ENCODE peak calls at places on chromosomes 5 and 9, in five cellular contexts. Z is MCF 10A, H is HCT116, X is GM12865, G is prostate gland. I is an unnamed sample.
A peak's percentile ranks its signal among the peaks of the same experiment; 100 is the strongest.

GRCh38 chr5:124279146-124279545 is 467.3 kb downstream of the ZNF608 start:
- DNase-seq in Z (no peak), H (no peak), X (no peak), G (no peak), I (no peak)

GRCh38 chr5:130529716-130530485 is 625.6 kb downstream of the CHSY3 start:
- DNase-seq in Z (peak; percentile 99), H (no peak), X (peak; percentile 1), G (no peak), I (no peak)

GRCh38 chr9:134211811-134212460 is 47.6 kb upstream of the RNU6ATAC start:
- DNase-seq in Z (no peak), H (no peak), X (no peak), G (no peak), I (peak; percentile 15)

GRCh38 chr9:117224676-117225075 is 190.2 kb downstream of the ASTN2 start:
- DNase-seq in Z (peak; percentile 37), H (no peak), X (no peak), G (no peak), I (no peak)

GRCh38 chr9:121989010-121989409 is 104.1 kb downstream of the TTLL11 start:
- DNase-seq in Z (no peak), H (no peak), X (no peak), G (no peak), I (no peak)

GRCh38 chr9:136561779-136562178 is 15.9 kb upstream of the NOTCH1 start:
- DNase-seq in Z (no peak), H (no peak), X (no peak), G (no peak), I (no peak)

GRCh38 chr9:14361074-14361473 is 47.1 kb upstream of the NFIB start:
- DNase-seq in Z (no peak), H (no peak), X (no peak), G (no peak), I (no peak)

GRCh38 chr5:139046551-139046950 is 151.6 kb downstream of the SIL1 start:
- DNase-seq in Z (peak; percentile 28), H (no peak), X (no peak), G (no peak), I (no peak)

GRCh38 chr5:10201223-10201868 is 48.3 kb downstream of the ATPSCKMT start:
- DNase-seq in Z (no peak), H (no peak), X (no peak), G (no peak), I (no peak)

GRCh38 chr9:93068956-93069355 is 10.5 kb downstream of the SUSD3 start:
- DNase-seq in Z (no peak), H (no peak), X (no peak), G (no peak), I (no peak)

GRCh38 chr9:71490810-71491209 is 277.5 kb downstream of the CEMIP2 start:
- DNase-seq in Z (peak; percentile 33), H (no peak), X (peak; percentile 8), G (no peak), I (no peak)

GRCh38 chr5:178365501-178366440 is 133.2 kb upstream of the PHYKPL start:
- DNase-seq in Z (no peak), H (no peak), X (no peak), G (no peak), I (no peak)

GRCh38 chr9:16337322-16338029 is 533.0 kb downstream of the BNC2 start:
- DNase-seq in Z (peak; percentile 99), H (peak; percentile 66), X (no peak), G (no peak), I (no peak)

GRCh38 chr5:81420039-81420667 is 26.2 kb upstream of the ACOT12 start:
- DNase-seq in Z (peak; percentile 84), H (peak; percentile 74), X (no peak), G (no peak), I (no peak)

GRCh38 chr9:35598863-35599590 is 6.0 kb upstream of the TESK1 start:
- DNase-seq in Z (no peak), H (no peak), X (no peak), G (no peak), I (no peak)

GRCh38 chr5:148909766-148910165 is 83.4 kb downstream of the ADRB2 start:
- DNase-seq in Z (peak; percentile 43), H (no peak), X (no peak), G (no peak), I (no peak)

GRCh38 chr9:93155716-93156474 is 21.8 kb upstream of the NINJ1 start:
- DNase-seq in Z (no peak), H (no peak), X (no peak), G (no peak), I (no peak)

GRCh38 chr5:139961435-139962157 is 81.5 kb downstream of the NRG2 start:
- DNase-seq in Z (no peak), H (no peak), X (peak; percentile 72), G (no peak), I (no peak)

GRCh38 chr5:127967323-127967982 is 116.1 kb upstream of the SLC12A2 start:
- DNase-seq in Z (no peak), H (no peak), X (no peak), G (no peak), I (no peak)

GRCh38 chr5:65828022-65828421 is 98.4 kb upstream of the ERBIN start:
- DNase-seq in Z (no peak), H (no peak), X (no peak), G (no peak), I (no peak)

GRCh38 chr5:177432143-177432904 is 5.8 kb downstream of the GRK6 start:
- DNase-seq in Z (no peak), H (no peak), X (no peak), G (no peak), I (no peak)

GRCh38 chr9:116189683-116190082 is 36.1 kb downstream of the PAPPA start:
- DNase-seq in Z (peak; percentile 33), H (no peak), X (no peak), G (peak; percentile 38), I (no peak)

GRCh38 chr5:167982-168660 is 23.2 kb upstream of the LRRC14B start:
- DNase-seq in Z (peak; percentile 90), H (no peak), X (no peak), G (no peak), I (no peak)

GRCh38 chr9:95005276-95006141 is 279.0 kb downstream of the AOPEP start:
- DNase-seq in Z (peak; percentile 44), H (no peak), X (no peak), G (no peak), I (no peak)

GRCh38 chr5:53170748-53171349 is 61.3 kb upstream of the MOCS2 start:
- DNase-seq in Z (peak; percentile 63), H (peak; percentile 32), X (peak; percentile 24), G (no peak), I (no peak)

GRCh38 chr5:180168758-180169157 is 40.3 kb downstream of the RASGEF1C start:
- DNase-seq in Z (no peak), H (no peak), X (no peak), G (no peak), I (no peak)

GRCh38 chr5:113005454-113005853 is 28.9 kb downstream of the DCP2 start:
- DNase-seq in Z (peak; percentile 67), H (no peak), X (no peak), G (no peak), I (no peak)

GRCh38 chr5:35954175-35954574 is 15.8 kb upstream of the CAPSL start:
- DNase-seq in Z (no peak), H (no peak), X (no peak), G (no peak), I (no peak)

GRCh38 chr5:150022163-150022540 is 21.6 kb downstream of the HMGXB3 start:
- DNase-seq in Z (peak; percentile 98), H (peak; percentile 83), X (no peak), G (peak; percentile 21), I (no peak)

GRCh38 chr9:132670816-132671371 is 630 bp downstream of the GTF3C4 start:
- DNase-seq in Z (peak; percentile 25), H (no peak), X (peak; percentile 63), G (no peak), I (no peak)

GRCh38 chr9:27861887-27862286 is 288.6 kb upstream of the C9orf72 start:
- DNase-seq in Z (peak; percentile 6), H (no peak), X (no peak), G (no peak), I (no peak)

GRCh38 chr9:95830768-95831167 is 44.7 kb upstream of the ERCC6L2 start:
- DNase-seq in Z (no peak), H (no peak), X (no peak), G (no peak), I (no peak)

GRCh38 chr5:67166460-67166871 is 30.1 kb downstream of the CD180 start:
- DNase-seq in Z (no peak), H (peak; percentile 7), X (peak; percentile 64), G (no peak), I (no peak)

DNA sequence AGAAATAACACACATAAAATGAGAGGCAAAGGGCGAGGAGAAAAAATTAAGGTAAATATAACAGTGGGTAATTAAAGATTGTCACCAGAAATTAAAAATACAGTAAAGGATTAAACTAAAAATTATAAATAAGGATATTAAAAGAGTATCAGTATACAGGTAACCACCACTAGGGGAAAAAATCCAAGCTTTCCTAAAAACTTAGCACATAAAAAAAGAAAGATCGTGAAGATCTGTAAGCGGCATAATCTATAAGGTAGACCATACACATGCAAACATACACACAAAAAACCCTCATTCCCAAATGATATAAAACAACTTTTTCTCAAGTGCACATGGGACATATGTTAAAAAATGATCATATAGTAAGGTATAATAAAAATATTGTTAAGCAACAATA is 577.3 kb upstream of the NUDT12 start:
- DNase-seq in Z (no peak), H (no peak), X (no peak), G (no peak), I (no peak)
- TF ChIP-seq CTCF in Z (no peak), H (no peak), X (no peak), G (no peak), I (no peak)

GRCh38 chr9:86562691-86563090 is 208.5 kb upstream of the TUT7 start:
- DNase-seq in Z (no peak), H (no peak), X (no peak), G (no peak), I (no peak)
- TF ChIP-seq CTCF in Z (no peak), H (no peak), X (no peak), G (no peak), I (no peak)

GRCh38 chr9:32351845-32352244 is 32.6 kb upstream of the ACO1 start:
- DNase-seq in Z (no peak), H (peak; percentile 41), X (no peak), G (no peak), I (no peak)
- TF ChIP-seq CTCF in Z (no peak), H (no peak), X (peak; percentile 10), G (no peak), I (no peak)

DNA sequence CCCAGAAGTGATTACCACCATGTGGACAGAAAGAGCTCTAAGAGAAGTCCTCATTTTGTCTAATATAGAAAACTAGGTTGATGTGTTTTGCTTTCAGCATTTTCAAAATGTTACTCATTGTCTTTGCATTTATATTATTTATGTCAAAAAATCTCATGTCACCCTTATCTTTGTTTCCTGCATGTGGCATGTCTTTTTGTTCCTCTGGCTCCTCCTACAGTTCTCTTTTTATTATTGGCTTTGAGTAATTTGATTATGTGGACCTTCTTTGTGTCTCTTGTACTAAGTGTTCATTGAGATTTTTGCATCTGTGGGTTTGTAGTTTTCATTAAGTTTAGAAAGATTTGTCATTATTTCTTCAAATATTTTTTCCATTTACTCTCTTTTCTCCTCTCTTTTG is 58.8 kb downstream of the GNG10 start:
- DNase-seq in Z (no peak), H (no peak), X (no peak), G (no peak), I (no peak)
- TF ChIP-seq CTCF in Z (no peak), H (no peak), X (no peak), G (no peak), I (no peak)

GRCh38 chr5:32115985-32116384 is 58.1 kb downstream of the GOLPH3 start:
- DNase-seq in Z (no peak), H (no peak), X (no peak), G (no peak), I (no peak)
- TF ChIP-seq CTCF in Z (no peak), H (no peak), X (no peak), G (no peak), I (no peak)